ENCODE peak calls at places on chromosome 2, in eight cellular contexts. Z is heart left ventricle, N is thyroid gland, C is K562, Y is breast epithelium, Q is HCT116, T is PC-9, B is uterus. A is an unnamed sample.
A peak's percentile ranks its signal among the peaks of the same experiment; 100 is the strongest.

GRCh38 chr2:46091004-46091403 is 206.2 kb upstream of the EPAS1 start:
- DNase-seq in Z (peak; percentile 47), N (peak; percentile 53), C (no peak), Y (no peak), Q (no peak), T (no peak), B (no peak), A (no peak)

GRCh38 chr2:23497063-23497462 is 112.1 kb downstream of the KLHL29 start:
- DNase-seq in Z (no peak), N (no peak), C (no peak), Y (no peak), Q (no peak), T (no peak), B (no peak), A (no peak)

GRCh38 chr2:238945433-238946150 is 97.7 kb downstream of the TWIST2 start:
- DNase-seq in Z (peak; percentile 32), N (no peak), C (peak; percentile 24), Y (no peak), Q (peak; percentile 10), T (no peak), B (peak; percentile 64), A (no peak)

GRCh38 chr2:85851253-85851955 is 37.4 kb downstream of the ST3GAL5 start:
- DNase-seq in Z (no peak), N (no peak), C (no peak), Y (no peak), Q (no peak), T (no peak), B (peak; percentile 63), A (no peak)

GRCh38 chr2:25253153-25253617 is 84.8 kb upstream of the POMC start:
- DNase-seq in Z (no peak), N (no peak), C (no peak), Y (no peak), Q (no peak), T (no peak), B (no peak), A (no peak)

GRCh38 chr2:15313657-15314056 is 247.5 kb downstream of the NBAS start:
- DNase-seq in Z (no peak), N (no peak), C (no peak), Y (no peak), Q (no peak), T (no peak), B (no peak), A (no peak)

GRCh38 chr2:217943379-217944321 is 59.1 kb downstream of the TNS1 start:
- DNase-seq in Z (peak; percentile 91), N (peak; percentile 90), C (peak; percentile 75), Y (peak; percentile 74), Q (peak; percentile 4), T (peak; percentile 37), B (peak; percentile 85), A (no peak)

GRCh38 chr2:141968377-141968920 is 162.4 kb downstream of the LRP1B start:
- DNase-seq in Z (no peak), N (no peak), C (no peak), Y (no peak), Q (no peak), T (no peak), B (no peak), A (no peak)

GRCh38 chr2:241984271-241984655 is 114.7 kb downstream of the RTP5 start:
- DNase-seq in Z (no peak), N (no peak), C (no peak), Y (no peak), Q (no peak), T (no peak), B (no peak), A (no peak)

GRCh38 chr2:185433824-185434223 is 304.8 kb upstream of the FSIP2 start:
- DNase-seq in Z (no peak), N (no peak), C (no peak), Y (no peak), Q (no peak), T (no peak), B (no peak), A (no peak)

GRCh38 chr2:42659601-42660000 is 91.2 kb downstream of the MTA3 start:
- DNase-seq in Z (no peak), N (peak; percentile 40), C (no peak), Y (no peak), Q (no peak), T (no peak), B (no peak), A (no peak)

GRCh38 chr2:216694201-216694825 is 1.0 kb downstream of the IGFBP5 start:
- DNase-seq in Z (peak; percentile 53), N (peak; percentile 79), C (no peak), Y (no peak), Q (no peak), T (no peak), B (peak; percentile 63), A (no peak)

GRCh38 chr2:65055427-65056214 is 595 bp upstream of the CEP68 start:
- DNase-seq in Z (no peak), N (no peak), C (peak; percentile 53), Y (no peak), Q (no peak), T (no peak), B (no peak), A (no peak)

GRCh38 chr2:16821696-16822095 is 156.1 kb upstream of the CYRIA start:
- DNase-seq in Z (no peak), N (no peak), C (no peak), Y (no peak), Q (no peak), T (no peak), B (no peak), A (no peak)

GRCh38 chr2:44120428-44120827 is 48.2 kb upstream of the PPM1B start:
- DNase-seq in Z (no peak), N (no peak), C (no peak), Y (no peak), Q (no peak), T (peak; percentile 91), B (no peak), A (no peak)

GRCh38 chr2:14745288-14746076 is 113.0 kb downstream of the LRATD1 start:
- DNase-seq in Z (peak; percentile 23), N (no peak), C (no peak), Y (no peak), Q (no peak), T (no peak), B (no peak), A (no peak)

GRCh38 chr2:229980440-229981184 is 58.3 kb downstream of the FBXO36 start:
- DNase-seq in Z (peak; percentile 53), N (peak; percentile 11), C (peak; percentile 9), Y (no peak), Q (no peak), T (no peak), B (peak; percentile 69), A (no peak)

GRCh38 chr2:10659898-10660568 is 29.7 kb downstream of the NOL10 start:
- DNase-seq in Z (peak; percentile 47), N (peak; percentile 62), C (peak; percentile 63), Y (peak; percentile 54), Q (peak; percentile 49), T (peak; percentile 67), B (peak; percentile 19), A (peak; percentile 9)

GRCh38 chr2:145644820-145645302 is 1124.9 kb upstream of the ZEB2 start:
- DNase-seq in Z (no peak), N (no peak), C (no peak), Y (no peak), Q (no peak), T (no peak), B (no peak), A (no peak)

GRCh38 chr2:237490009-237490804 is 3.2 kb downstream of the MLPH start:
- DNase-seq in Z (no peak), N (peak; percentile 57), C (no peak), Y (no peak), Q (no peak), T (peak; percentile 100), B (no peak), A (no peak)

GRCh38 chr2:7825591-7826312 is 856.1 kb upstream of the ID2 start:
- DNase-seq in Z (no peak), N (peak; percentile 83), C (no peak), Y (no peak), Q (no peak), T (no peak), B (no peak), A (no peak)

GRCh38 chr2:64406407-64406774 is 47.6 kb upstream of the LGALSL start:
- DNase-seq in Z (no peak), N (no peak), C (no peak), Y (no peak), Q (no peak), T (no peak), B (no peak), A (no peak)

DNA sequence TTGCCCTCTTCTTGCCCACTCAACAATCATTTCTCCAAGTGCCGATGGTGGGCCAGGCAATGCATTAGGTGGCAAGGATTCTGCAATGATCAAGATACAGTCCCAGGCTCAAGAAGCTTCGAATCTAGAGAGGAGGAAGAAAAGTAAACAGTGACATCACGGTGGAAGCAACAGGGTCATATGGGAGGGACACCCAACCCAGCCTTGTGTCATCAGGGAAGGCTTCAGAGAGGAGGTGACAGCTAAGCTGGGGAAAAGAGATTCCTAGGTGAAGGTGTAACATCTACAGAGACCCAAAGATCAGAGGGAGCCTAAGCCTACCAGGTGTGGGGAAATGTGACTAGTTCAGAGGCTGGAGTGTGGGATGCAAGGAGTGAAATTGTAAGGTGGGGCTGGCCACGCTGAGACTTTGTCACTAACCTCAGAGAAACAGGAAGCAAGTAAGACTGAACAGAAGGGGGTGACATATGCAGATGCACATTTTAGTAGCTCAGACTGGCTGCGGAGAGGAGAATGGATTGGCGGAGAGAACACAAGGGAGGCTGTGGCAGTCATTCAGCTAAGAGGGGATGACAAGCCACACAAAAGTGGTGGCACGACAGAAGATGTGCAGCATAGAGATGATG is 104.9 kb downstream of the ANKRD44 start:
- DNase-seq in Z (no peak), N (no peak), C (no peak), Y (no peak), Q (no peak), T (no peak), B (no peak), A (no peak)
- H3K4me1 ChIP-seq in Z (peaks cover 17% of the 10 kb centered on the region), N (peaks cover 9% of the 10 kb centered on the region), C (peaks cover 14% of the 10 kb centered on the region), Y (no peaks in the 10 kb centered on the region), Q (no peaks in the 10 kb centered on the region), T (peaks cover 18% of the 10 kb centered on the region), B (no peaks in the 10 kb centered on the region), A (no peaks in the 10 kb centered on the region)

GRCh38 chr2:201971516-201972228 is 62.0 kb upstream of the FZD7 start:
- DNase-seq in Z (peak; percentile 25), N (no peak), C (no peak), Y (no peak), Q (no peak), T (no peak), B (no peak), A (no peak)
- H3K4me3 ChIP-seq in Z (no peak overlapping the region), N (no peak overlapping the region), C (no peak overlapping the region), Y (no peak overlapping the region), Q (no peak overlapping the region), T (no peak overlapping the region), B (no peak overlapping the region), A (no peak overlapping the region)

GRCh38 chr2:149586063-149586462 is 1.5 kb downstream of the MMADHC start:
- DNase-seq in Z (no peak), N (no peak), C (peak; percentile 38), Y (no peak), Q (no peak), T (no peak), B (no peak), A (no peak)
- H3K27ac ChIP-seq in Z (no peak overlapping the region), N (no peak overlapping the region), C (peak overlapping the region; percentile 94), Y (no peak overlapping the region), Q (no peak overlapping the region), T (no peak overlapping the region), B (peak overlapping the region; percentile 37), A (no peak overlapping the region)

DNA sequence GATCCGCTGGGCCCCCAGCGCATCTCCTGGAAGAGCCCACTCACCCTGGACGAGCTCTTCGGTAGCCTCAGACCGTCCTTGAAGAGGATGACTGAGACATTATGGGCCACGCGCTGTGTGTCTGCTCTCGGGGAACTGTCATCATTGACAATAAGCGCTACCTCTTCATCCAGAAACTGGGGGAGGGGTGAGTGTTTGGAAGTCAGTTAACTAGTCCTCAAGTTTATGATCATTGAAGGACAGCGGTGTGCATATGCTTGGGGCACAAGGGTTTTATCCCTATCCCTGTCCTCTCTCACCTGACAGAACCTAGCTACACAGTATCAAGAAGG is 586 bp downstream of the STK16 start:
- DNase-seq in Z (no peak), N (no peak), C (no peak), Y (no peak), Q (no peak), T (no peak), B (no peak), A (no peak)
- H3K4me1 ChIP-seq in Z (peaks cover 41% of the 10 kb centered on the region), N (peaks cover 24% of the 10 kb centered on the region), C (peaks cover 21% of the 10 kb centered on the region), Y (peaks cover 12% of the 10 kb centered on the region), Q (peaks cover 29% of the 10 kb centered on the region), T (peaks cover 51% of the 10 kb centered on the region), B (peaks cover 19% of the 10 kb centered on the region), A (peaks cover 2% of the 10 kb centered on the region)